ENCODE peak calls at places on chromosomes 12 and 14, in nine cellular contexts. W is OCI-LY7, G is bronchial epithelial cell, R is SK-N-SH, I is K562, H is Panc1, K is colonic mucosa, C is prostate gland, U is fibroblast of lung. Y is an unnamed sample.

GRCh38 chr12:54338682-54339296 is 13.9 kb downstream of the COPZ1 start:
- DNase-seq in I (no peak), U (peak; percentile 82), G (no peak), H (no peak), R (no peak), W (no peak), C (no peak), K (no peak), Y (no peak)

GRCh38 chr12:76259660-76260389 is 88.4 kb downstream of the BBS10 start:
- DNase-seq in W (peak; percentile 28), K (no peak), C (peak; percentile 34), G (peak; percentile 96), R (no peak), U (peak; percentile 92), H (no peak), I (no peak), Y (peak; percentile 52)

GRCh38 chr12:46209914-46210834 is 58.7 kb downstream of the SLC38A1 start:
- DNase-seq in U (peak; percentile 49), I (no peak), C (peak; percentile 27), H (no peak), R (no peak), G (peak; percentile 96), W (peak; percentile 65), K (peak; percentile 35), Y (no peak)

GRCh38 chr14:100617715-100618693 is 30.8 kb upstream of the BEGAIN start:
- DNase-seq in G (no peak), I (no peak), C (no peak), K (no peak), R (peak; percentile 26), W (no peak), U (peak; percentile 29), H (no peak), Y (no peak)

GRCh38 chr14:53295985-53296582 is 143.0 kb upstream of the DDHD1 start:
- DNase-seq in C (no peak), G (peak; percentile 28), K (no peak), H (peak; percentile 12), I (peak; percentile 48), R (peak; percentile 8), U (peak; percentile 37), W (peak; percentile 57), Y (no peak)

GRCh38 chr14:74852922-74853530 is 22.9 kb downstream of the PROX2 start:
- DNase-seq in W (no peak), U (peak; percentile 55), R (no peak), H (no peak), G (peak; percentile 20), C (no peak), K (no peak), I (no peak), Y (peak; percentile 84)

GRCh38 chr14:101349108-101349507 is 212.2 kb upstream of the DIO3 start:
- DNase-seq in H (no peak), G (no peak), K (no peak), I (no peak), C (no peak), U (no peak), W (no peak), R (no peak), Y (no peak)

GRCh38 chr12:10363922-10364838 is 25.7 kb downstream of the KLRK1 start:
- DNase-seq in R (no peak), I (peak; percentile 70), W (peak; percentile 77), G (peak; percentile 60), C (peak; percentile 50), H (peak; percentile 32), K (peak; percentile 60), U (peak; percentile 50), Y (no peak)

GRCh38 chr12:114414031-114414865 is 8.3 kb upstream of the TBX5 start:
- DNase-seq in W (no peak), U (no peak), G (no peak), R (no peak), H (no peak), C (no peak), I (no peak), K (no peak), Y (no peak)

GRCh38 chr14:98752660-98753059 is 519.3 kb downstream of the BCL11B start:
- DNase-seq in I (no peak), U (no peak), H (no peak), C (no peak), W (no peak), K (no peak), G (no peak), R (no peak), Y (no peak)

GRCh38 chr14:104793703-104793959 is 1.9 kb downstream of the AKT1 start:
- DNase-seq in K (no peak), H (no peak), W (no peak), G (no peak), R (no peak), U (no peak), C (no peak), I (no peak), Y (no peak)
- H3K4me3 ChIP-seq in K (peak overlapping the region; percentile 62), H (peak overlapping the region; percentile 64), W (peak overlapping the region; percentile 93), G (no peak overlapping the region), R (peak overlapping the region; percentile 79), U (peak overlapping the region; percentile 62), C (peak overlapping the region; percentile 86), I (peak overlapping the region; percentile 70), Y (peak overlapping the region; percentile 78)

DNA sequence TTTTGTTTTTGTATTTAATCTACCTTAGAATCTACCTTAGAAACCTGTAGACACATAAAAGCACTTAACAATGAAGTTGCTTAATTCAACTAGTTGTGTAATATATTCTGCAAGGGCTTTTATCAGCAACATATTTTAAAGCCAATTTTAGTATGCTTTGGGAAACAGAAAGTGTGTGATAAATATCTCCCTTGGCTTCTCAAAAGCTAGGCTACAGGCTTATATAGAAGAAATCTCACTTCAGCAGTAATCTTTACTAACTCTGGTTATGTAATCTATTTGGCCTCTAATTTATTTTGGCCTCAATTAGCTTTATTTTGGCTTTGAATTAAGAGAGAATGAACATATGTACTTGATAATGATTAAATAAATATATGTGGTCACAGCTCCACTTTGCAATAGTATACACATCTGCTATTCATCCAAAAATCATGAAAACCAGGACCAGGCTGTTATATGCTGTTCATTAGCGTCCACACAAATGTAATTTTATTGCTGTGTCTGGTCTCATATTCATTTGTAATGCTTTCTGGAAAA is 37.2 kb downstream of the LRP6 start:
- DNase-seq in W (no peak), I (no peak), U (no peak), K (no peak), G (no peak), H (no peak), R (peak; percentile 69), C (no peak), Y (no peak)
- H3K36me3 ChIP-seq in W (no peaks in the 10 kb centered on the region), I (no peaks in the 10 kb centered on the region), U (no peaks in the 10 kb centered on the region), K (no peaks in the 10 kb centered on the region), G (no peaks in the 10 kb centered on the region), H (no peaks in the 10 kb centered on the region), R (no peaks in the 10 kb centered on the region), C (no peaks in the 10 kb centered on the region), Y (no peaks in the 10 kb centered on the region)

DNA sequence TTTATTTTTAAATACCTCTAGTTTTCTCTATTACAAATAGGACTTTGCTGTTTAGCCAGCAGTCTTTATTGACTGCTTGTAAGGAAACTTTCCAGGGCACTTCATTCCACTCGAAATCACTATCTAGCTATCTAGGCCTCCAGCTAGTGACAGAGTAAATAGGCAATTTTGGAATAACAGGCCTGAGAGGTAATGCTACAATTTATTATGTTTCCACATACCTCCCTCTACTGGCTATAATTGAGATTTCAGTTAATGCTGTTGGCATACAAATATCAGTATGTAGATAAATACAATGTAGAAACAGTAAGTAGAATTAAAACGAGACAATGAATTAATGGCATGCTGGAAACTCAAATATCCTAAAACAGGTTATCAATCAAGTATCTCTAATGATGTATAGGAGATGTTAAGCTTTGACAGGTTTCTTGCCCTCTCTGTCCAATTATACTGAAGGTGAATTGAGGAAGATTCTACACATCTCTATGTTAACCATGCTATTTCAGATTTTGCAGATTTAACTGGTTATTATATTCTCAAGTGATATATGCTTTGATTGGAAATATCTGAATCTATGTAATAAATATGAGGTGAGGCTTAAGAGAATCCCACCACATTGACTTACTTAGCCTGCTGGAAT is 7.2 kb downstream of the DTD2 start:
- DNase-seq in I (peak; percentile 28), K (no peak), W (peak; percentile 50), H (peak; percentile 15), U (peak; percentile 35), C (no peak), G (peak; percentile 47), R (peak; percentile 65), Y (peak; percentile 12)
- TF ChIP-seq CTCF in I (peak; percentile 63), K (peak; percentile 18), W (peak; percentile 81), H (peak; percentile 52), U (peak; percentile 35), C (peak; percentile 68), G (peak; percentile 31), R (peak; percentile 77), Y (peak; percentile 55)

GRCh38 chr12:85280138-85280983 is at the start of gene ALX1:
- DNase-seq in C (no peak), R (peak; percentile 75), U (peak; percentile 14), I (no peak), W (no peak), K (peak; percentile 21), H (no peak), G (peak; percentile 19), Y (no peak)
- H3K4me3 ChIP-seq in C (peak within 1 kb of the TSS; percentile 23), R (peak within 1 kb of the TSS; percentile 53), U (peak within 1 kb of the TSS; percentile 65), I (no peak within 1 kb of the TSS), W (no peak within 1 kb of the TSS), K (peak within 1 kb of the TSS; percentile 32), H (peak within 1 kb of the TSS; percentile 54), G (peak within 1 kb of the TSS; percentile 12), Y (peak within 1 kb of the TSS; percentile 43)

GRCh38 chr12:124484526-124484953 is 82.9 kb downstream of the NCOR2 start:
- DNase-seq in C (no peak), W (peak; percentile 55), K (no peak), U (no peak), H (no peak), G (no peak), R (no peak), I (no peak), Y (no peak)

GRCh38 chr12:124487065-124487833 is 80.2 kb downstream of the NCOR2 start:
- DNase-seq in G (no peak), K (no peak), C (no peak), H (no peak), R (no peak), U (no peak), I (peak; percentile 91), W (peak; percentile 27), Y (no peak)

GRCh38 chr12:124485371-124485770 is 82.0 kb downstream of the NCOR2 start:
- DNase-seq in C (no peak), K (no peak), R (no peak), G (no peak), U (no peak), W (no peak), H (no peak), I (no peak), Y (no peak)

GRCh38 chr12:124487834-124488165 is 79.6 kb downstream of the NCOR2 start:
- DNase-seq in U (no peak), H (no peak), I (no peak), C (no peak), R (no peak), K (no peak), G (no peak), W (no peak), Y (no peak)

DNA sequence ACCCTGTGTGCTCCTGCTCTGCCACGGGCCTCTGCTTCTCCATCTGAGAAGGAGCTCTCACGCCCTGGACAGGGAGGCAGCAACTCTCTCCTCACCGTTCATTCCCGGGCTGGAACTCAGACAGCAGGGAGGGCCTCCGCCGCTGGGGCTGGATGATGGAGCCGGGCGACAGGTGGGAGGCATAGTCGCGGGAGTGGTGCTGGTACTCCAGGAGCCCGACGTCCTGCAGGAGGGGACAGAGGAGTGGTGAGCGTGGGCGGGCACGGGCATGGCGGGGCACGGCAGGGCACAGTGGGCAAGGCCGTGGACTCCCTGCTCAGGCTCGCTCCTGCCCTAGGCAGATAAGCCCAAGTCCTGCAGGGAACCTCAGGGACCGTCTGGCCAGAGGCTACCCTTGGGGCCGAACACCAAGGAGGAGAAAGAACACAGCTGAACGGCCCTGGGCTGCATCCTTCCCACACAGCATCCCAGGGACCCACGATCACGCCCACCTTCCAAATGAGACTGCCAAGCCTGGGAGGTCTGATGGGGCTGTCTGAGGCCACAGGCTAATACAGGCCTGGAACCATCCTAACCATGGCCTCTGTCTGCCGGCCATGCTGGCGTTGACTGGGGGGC is 81.0 kb downstream of the NCOR2 start:
- DNase-seq in W (no peak), U (no peak), K (no peak), G (no peak), I (no peak), R (no peak), H (no peak), C (no peak), Y (no peak)
- H3K36me3 ChIP-seq in W (peaks cover 18% of the 10 kb centered on the region), U (peaks cover 5% of the 10 kb centered on the region), K (no peaks in the 10 kb centered on the region), G (peaks cover 26% of the 10 kb centered on the region), I (peaks cover 43% of the 10 kb centered on the region), R (peaks cover 32% of the 10 kb centered on the region), H (no peaks in the 10 kb centered on the region), C (no peaks in the 10 kb centered on the region), Y (peaks cover 39% of the 10 kb centered on the region)